ENCODE peak calls at places on chromosomes 5 and 9, in seven cellular contexts. N is prostate gland, P is transverse colon, O is sigmoid colon, B is spleen, H is H1, C is suprapubic skin. S is an unnamed sample. For H3K36me3, the result is how much of the 10 kb centered on the place peaks cover.

GRCh38 chr5:13946111-13946510 is 1.6 kb upstream of the DNAH5 start:
- DNase-seq in N (peak), C (no peak), B (no peak), O (no peak), H (no peak), P (no peak), S (peak)

GRCh38 chr9:94780516-94780950 is 54.0 kb downstream of the AOPEP start:
- DNase-seq in C (no peak), H (no peak), B (no peak), N (no peak), O (no peak), P (no peak), S (no peak)

GRCh38 chr9:10226996-10227395 is 385.8 kb downstream of the PTPRD start:
- DNase-seq in B (no peak), C (no peak), P (no peak), H (no peak), N (no peak), O (no peak), S (no peak)

GRCh38 chr5:71663570-71663969 is 55.5 kb upstream of the CARTPT start:
- DNase-seq in P (no peak), O (no peak), B (no peak), C (no peak), H (no peak), N (no peak), S (no peak)

GRCh38 chr5:89584339-89584956 is 701.5 kb upstream of the MEF2C start:
- DNase-seq in B (no peak), P (no peak), H (no peak), N (no peak), C (no peak), O (no peak), S (no peak)

GRCh38 chr5:31283326-31283725 is 89.8 kb downstream of the CDH6 start:
- DNase-seq in O (no peak), C (no peak), H (no peak), B (no peak), P (no peak), N (no peak), S (no peak)

GRCh38 chr5:929596-929995 is 36.9 kb downstream of the TRIP13 start:
- DNase-seq in B (no peak), H (no peak), N (no peak), O (no peak), P (no peak), C (peak), S (no peak)

GRCh38 chr9:131980267-131980916 is 99.3 kb downstream of the MED27 start:
- DNase-seq in P (no peak), B (no peak), N (no peak), H (no peak), O (no peak), C (no peak), S (no peak)

GRCh38 chr5:17282283-17283120 is 65.1 kb downstream of the BASP1 start:
- DNase-seq in C (no peak), H (no peak), B (peak), O (no peak), P (peak), N (no peak), S (no peak)

GRCh38 chr5:40680741-40681350 is 1.1 kb downstream of the PTGER4 start:
- DNase-seq in N (peak), B (peak), C (peak), H (no peak), O (peak), P (peak), S (no peak)

GRCh38 chr9:101915479-101915878 is 177.0 kb upstream of the GRIN3A start:
- DNase-seq in P (no peak), H (no peak), N (no peak), C (no peak), B (no peak), O (no peak), S (no peak)

GRCh38 chr5:177049285-177049684 is 26.8 kb downstream of the ZNF346 start:
- DNase-seq in P (no peak), C (no peak), B (no peak), N (no peak), H (no peak), O (no peak), S (no peak)

GRCh38 chr9:113446323-113446740 is 17.2 kb upstream of the RGS3 start:
- DNase-seq in P (no peak), C (no peak), H (no peak), B (no peak), O (no peak), N (no peak), S (no peak)

DNA sequence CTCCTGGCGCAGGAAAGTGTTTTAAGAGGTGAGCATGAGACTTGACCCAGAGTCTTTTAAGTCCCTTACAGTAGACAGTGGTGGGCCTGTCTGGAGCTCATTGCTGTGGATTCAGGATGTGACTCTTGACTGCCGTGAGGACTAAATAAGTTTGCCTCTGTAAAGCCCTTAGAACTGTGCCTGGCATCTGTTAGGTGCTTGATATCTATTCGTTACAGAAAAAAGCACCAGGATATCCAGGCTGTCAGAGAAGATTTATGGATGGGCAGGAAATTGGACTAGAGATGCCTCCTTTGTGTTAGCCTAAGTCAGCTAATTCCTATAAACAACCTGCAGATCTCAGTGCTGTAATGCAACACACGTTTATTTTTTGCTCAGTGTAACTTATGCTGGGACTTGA is 12.6 kb downstream of the ERGIC1 start:
- DNase-seq in P (no peak), O (no peak), N (no peak), C (no peak), H (no peak), B (no peak), S (no peak)
- H3K36me3 ChIP-seq in P (under half), O (under half), N (under half), C (under half), H (under half), B (under half), S (under half)

GRCh38 chr5:134004626-134005414 is at the start of gene VDAC1:
- DNase-seq in N (peak), O (peak), C (peak), B (peak), P (peak), H (no peak), S (peak)
- TF ChIP-seq POLR2AphosphoS5 in N (peak), O (peak), C (no peak), B (peak), P (peak), H (peak), S (peak)

GRCh38 chr5:180353963-180354574 is 933 bp upstream of the GFPT2 start:
- DNase-seq in N (no peak), B (no peak), O (no peak), P (no peak), C (no peak), H (no peak), S (no peak)
- H3K4me3 ChIP-seq in N (peak), B (peak), O (peak), P (peak), C (peak), H (peak), S (peak)

DNA sequence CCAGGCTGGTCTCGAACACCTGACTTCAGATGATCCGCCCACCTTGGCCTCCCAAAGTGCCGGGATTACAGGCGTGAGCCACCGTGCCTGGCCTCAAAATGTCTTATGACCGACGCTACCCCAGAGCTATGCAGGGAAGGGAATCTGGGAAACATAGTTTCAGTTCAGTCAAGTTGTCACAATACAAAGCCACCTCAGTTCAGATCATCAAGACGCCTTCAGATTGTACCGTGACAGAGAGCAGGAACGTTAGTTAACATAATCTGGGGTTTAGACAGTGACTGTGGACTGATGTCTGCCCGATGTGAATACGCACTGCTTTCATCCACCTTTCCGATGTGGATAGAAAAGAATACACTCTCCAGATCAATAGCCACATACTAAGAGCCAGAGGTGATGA is 53.9 kb upstream of the NEK6 start:
- DNase-seq in N (no peak), H (no peak), O (no peak), P (no peak), C (no peak), B (no peak), S (no peak)
- H3K36me3 ChIP-seq in N (under half), H (under half), O (under half), P (under half), C (under half), B (under half), S (under half)

GRCh38 chr9:32533338-32533737 is 7.3 kb upstream of the RIGI start:
- DNase-seq in N (no peak), H (no peak), B (no peak), C (no peak), O (no peak), P (no peak), S (no peak)
- TF ChIP-seq POLR2AphosphoS5 in N (no peak), H (no peak), B (no peak), C (no peak), O (no peak), P (no peak), S (no peak)

DNA sequence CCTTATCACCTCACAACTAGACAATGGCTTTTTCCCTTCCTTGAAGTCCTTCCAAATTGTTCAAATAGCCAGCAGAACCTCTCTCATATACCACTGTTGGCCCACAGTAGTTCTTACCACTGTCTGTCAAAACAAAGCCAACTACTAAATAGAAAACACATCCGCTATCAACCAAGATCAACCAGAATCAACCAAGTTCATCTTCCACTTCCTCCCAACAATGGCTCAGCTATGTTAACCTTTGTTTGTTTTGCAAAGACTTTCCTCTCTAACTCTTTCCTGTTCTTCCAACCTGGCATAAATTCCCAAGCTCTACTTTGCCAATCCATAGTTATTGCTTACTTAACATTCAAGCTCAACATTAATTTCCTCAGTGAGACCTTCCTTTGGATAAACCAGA is 15.2 kb downstream of the ELL2 start:
- DNase-seq in P (no peak), N (no peak), H (no peak), B (no peak), C (no peak), O (no peak), S (no peak)
- H3K4me3 ChIP-seq in P (no peak), N (no peak), H (no peak), B (no peak), C (no peak), O (no peak), S (no peak)

S was measured in breast epithelium.